ENCODE peak calls at places on chromosomes 2 and 18, in five cellular contexts. D is H1, X is adrenal gland, Y is pancreas, L is osteoblast. W is an unnamed sample. For H3K9me3, the result is how much of the 10 kb centered on the place peaks cover.

GRCh38 chr2:188668017-188668663 is 306.0 kb upstream of the COL3A1 start:
- DNase-seq in D (no peak), X (no peak), Y (no peak), L (peak), W (no peak)

GRCh38 chr2:69584127-69584889 is 59.2 kb downstream of the AAK1 start:
- DNase-seq in D (no peak), X (no peak), Y (no peak), L (no peak), W (no peak)

GRCh38 chr2:178403671-178404379 is 47.1 kb downstream of the PRKRA start:
- DNase-seq in D (no peak), X (no peak), Y (no peak), L (no peak), W (no peak)

GRCh38 chr18:73638709-73639108 is 508.9 kb downstream of the FBXO15 start:
- DNase-seq in D (no peak), X (no peak), Y (no peak), L (no peak), W (no peak)

GRCh38 chr2:104944495-104944894 is 90.6 kb downstream of the POU3F3 start:
- DNase-seq in D (no peak), X (no peak), Y (no peak), L (no peak), W (no peak)

GRCh38 chr2:74290466-74291216 is 52.6 kb downstream of the SLC4A5 start:
- DNase-seq in D (no peak), X (no peak), Y (no peak), L (no peak), W (no peak)

GRCh38 chr2:237297421-237298155 is 116.4 kb downstream of the COL6A3 start:
- DNase-seq in D (no peak), X (no peak), Y (no peak), L (no peak), W (no peak)

GRCh38 chr2:122822319-122822718 is 1066.9 kb downstream of the TSN start:
- DNase-seq in D (no peak), X (no peak), Y (no peak), L (no peak), W (no peak)

GRCh38 chr2:232322560-232323327 is 55.8 kb upstream of the ALPP start:
- DNase-seq in D (no peak), X (peak), Y (peak), L (peak), W (no peak)

GRCh38 chr2:85765081-85765731 is 11.4 kb downstream of the ATOH8 start:
- DNase-seq in D (no peak), X (no peak), Y (no peak), L (peak), W (no peak)

GRCh38 chr2:171762879-171763573 is 75.8 kb downstream of the DYNC1I2 start:
- DNase-seq in D (no peak), X (no peak), Y (no peak), L (peak), W (no peak)

GRCh38 chr2:46988733-46989481 is 73.3 kb upstream of the MCFD2 start:
- DNase-seq in D (no peak), X (peak), Y (no peak), L (no peak), W (peak)

GRCh38 chr2:25215948-25216679 is 47.7 kb upstream of the POMC start:
- DNase-seq in D (peak), X (peak), Y (peak), L (peak), W (peak)

GRCh38 chr2:46493241-46493970 is 14.0 kb downstream of the TMEM247 start:
- DNase-seq in D (no peak), X (no peak), Y (no peak), L (no peak), W (no peak)

GRCh38 chr2:26580751-26581150 is 60.4 kb downstream of the CIB4 start:
- DNase-seq in D (no peak), X (no peak), Y (peak), L (peak), W (no peak)

GRCh38 chr2:47815764-47816163 is 32.8 kb downstream of the MSH6 start:
- DNase-seq in D (no peak), X (no peak), Y (no peak), L (no peak), W (no peak)

GRCh38 chr2:55161295-55162210 is 70.5 kb downstream of the CLHC1 start:
- DNase-seq in D (no peak), X (peak), Y (no peak), L (no peak), W (no peak)

GRCh38 chr18:23238152-23238531 is 102.9 kb downstream of the CABLES1 start:
- DNase-seq in D (no peak), X (peak), Y (no peak), L (peak), W (peak)

GRCh38 chr2:45649457-45649854 is 2.0 kb upstream of the PRKCE start:
- DNase-seq in D (no peak), X (no peak), Y (no peak), L (peak), W (no peak)

GRCh38 chr2:3421053-3421452 is 41.6 kb downstream of the TRAPPC12 start:
- DNase-seq in D (no peak), X (no peak), Y (no peak), L (no peak), W (no peak)

GRCh38 chr2:189870396-189871089 is 86.3 kb downstream of the PMS1 start:
- DNase-seq in D (no peak), X (no peak), Y (no peak), L (peak), W (no peak)

GRCh38 chr2:234548720-234549420 is 52.0 kb upstream of the ARL4C start:
- DNase-seq in D (no peak), X (no peak), Y (no peak), L (peak), W (no peak)

GRCh38 chr2:61670591-61671503 is 132.7 kb upstream of the XPO1 start:
- DNase-seq in D (no peak), X (peak), Y (no peak), L (no peak), W (no peak)

GRCh38 chr2:73984922-73985317 is 210 bp downstream of the TET3 start:
- DNase-seq in D (no peak), X (peak), Y (peak), L (peak), W (peak)

GRCh38 chr2:240353086-240353798 is 82.2 kb upstream of the GPC1 start:
- DNase-seq in D (no peak), X (no peak), Y (peak), L (peak), W (no peak)

GRCh38 chr18:7619676-7620075 is 52.6 kb downstream of the PTPRM start:
- DNase-seq in D (no peak), X (no peak), Y (no peak), L (no peak), W (no peak)

DNA sequence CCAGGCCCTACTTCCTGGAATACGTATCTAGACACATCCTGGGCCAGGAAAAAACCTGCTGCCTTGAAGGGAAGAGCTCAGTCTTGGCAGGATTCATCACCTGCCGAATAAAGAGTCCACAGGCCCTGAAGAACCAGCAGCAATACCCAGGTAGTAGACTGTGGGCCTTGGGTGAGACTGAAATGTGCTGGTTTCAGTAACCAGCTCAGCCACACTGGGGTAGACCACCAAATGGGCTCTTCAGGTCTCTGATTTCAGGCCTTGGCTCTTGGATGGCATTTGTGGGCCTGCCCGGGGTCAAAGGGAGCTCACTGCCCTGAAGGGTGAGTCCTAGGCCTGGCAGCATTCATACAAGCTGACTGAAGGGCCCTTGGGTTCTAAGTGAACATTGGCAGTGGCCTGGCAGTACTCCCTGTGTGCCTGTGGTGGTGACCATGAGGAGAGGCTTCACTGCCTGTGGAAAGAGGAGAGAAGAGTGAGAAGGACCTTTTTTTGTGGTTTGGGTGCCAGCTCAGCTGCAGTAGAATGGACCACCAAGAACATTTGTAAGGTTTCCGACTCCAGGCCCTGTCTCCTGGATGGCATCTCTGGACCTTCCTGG is 175.1 kb downstream of the ANKRD30B start:
- DNase-seq in D (no peak), X (no peak), Y (no peak), L (no peak), W (no peak)
- H3K9me3 ChIP-seq in D (half or more), X (under half), Y (under half), L (under half), W (under half)

GRCh38 chr2:127218843-127219715 is 1.0 kb downstream of the CYP27C1 start:
- DNase-seq in D (no peak), X (no peak), Y (no peak), L (peak), W (no peak)

GRCh38 chr2:127216105-127216504 is 4.0 kb downstream of the CYP27C1 start:
- DNase-seq in D (no peak), X (no peak), Y (no peak), L (no peak), W (no peak)

GRCh38 chr2:127219716-127220090 is 396 bp downstream of the CYP27C1 start:
- DNase-seq in D (no peak), X (no peak), Y (peak), L (peak), W (peak)

GRCh38 chr2:127217470-127218325 is 2.4 kb downstream of the CYP27C1 start:
- DNase-seq in D (no peak), X (no peak), Y (no peak), L (peak), W (no peak)

DNA sequence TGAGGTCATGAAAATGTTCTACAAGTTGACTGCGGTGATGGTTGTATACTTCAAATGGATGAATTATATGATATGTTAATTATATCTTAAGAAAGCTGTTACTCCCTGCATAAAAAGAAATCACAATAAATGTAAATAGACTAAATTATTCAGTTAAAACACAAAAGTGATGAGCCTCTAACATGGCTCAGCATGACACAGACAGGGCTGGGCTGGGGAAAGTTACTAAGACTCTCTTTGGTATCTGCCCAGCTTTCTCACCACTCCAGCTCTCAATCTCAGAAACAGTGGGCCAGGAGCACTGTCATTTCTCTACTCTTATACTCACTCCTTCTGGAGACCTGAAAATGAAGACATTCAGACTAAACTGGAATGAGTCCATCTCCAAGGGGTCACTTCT is 3.5 kb downstream of the CYP27C1 start:
- DNase-seq in D (no peak), X (no peak), Y (no peak), L (no peak), W (no peak)
- H3K9me3 ChIP-seq in D (under half), X (under half), Y (under half), L (under half), W (under half)

DNA sequence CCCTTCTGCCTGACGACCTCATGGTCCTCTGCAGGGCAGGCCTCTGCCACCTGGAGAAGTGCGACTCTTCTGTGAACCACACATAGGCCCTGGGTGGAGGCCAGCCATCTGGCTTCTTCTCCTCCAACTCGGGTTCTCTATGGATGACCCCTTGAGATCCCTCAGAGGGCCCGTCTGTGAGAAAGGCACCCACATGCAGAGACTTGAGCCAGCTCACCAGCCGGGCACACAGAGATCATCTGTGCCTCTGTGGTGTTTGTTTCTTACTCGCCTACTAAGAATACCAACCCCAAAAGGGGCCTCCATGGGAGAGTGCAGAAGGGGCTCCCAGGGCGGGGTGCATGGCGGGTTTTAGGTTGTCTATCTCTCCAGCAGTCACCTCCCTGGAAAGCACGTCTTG is 176.5 kb upstream of the SALL3 start:
- DNase-seq in D (no peak), X (no peak), Y (no peak), L (no peak), W (no peak)
- H3K9me3 ChIP-seq in D (under half), X (under half), Y (under half), L (under half), W (under half)

GRCh38 chr2:108393197-108393596 is 15.4 kb downstream of the SULT1C4 start:
- DNase-seq in D (no peak), X (no peak), Y (no peak), L (no peak), W (no peak)

GRCh38 chr2:108399479-108399878 is 21.7 kb downstream of the SULT1C4 start:
- DNase-seq in D (no peak), X (no peak), Y (no peak), L (no peak), W (no peak)

GRCh38 chr2:108395155-108395554 is 17.4 kb downstream of the SULT1C4 start:
- DNase-seq in D (no peak), X (no peak), Y (no peak), L (no peak), W (no peak)

GRCh38 chr2:108392029-108392428 is 14.3 kb downstream of the SULT1C4 start:
- DNase-seq in D (no peak), X (no peak), Y (no peak), L (no peak), W (no peak)

GRCh38 chr2:108396845-108397244 is 19.1 kb downstream of the SULT1C4 start:
- DNase-seq in D (no peak), X (peak), Y (no peak), L (no peak), W (no peak)
- H3K9me3 ChIP-seq in D (under half), X (under half), Y (under half), L (under half), W (under half)

GRCh38 chr2:4915348-4915747 is 776.8 kb upstream of the SOX11 start:
- DNase-seq in D (no peak), X (no peak), Y (no peak), L (no peak), W (no peak)

GRCh38 chr2:4909486-4909885 is 782.7 kb upstream of the SOX11 start:
- DNase-seq in D (no peak), X (no peak), Y (no peak), L (no peak), W (no peak)

DNA sequence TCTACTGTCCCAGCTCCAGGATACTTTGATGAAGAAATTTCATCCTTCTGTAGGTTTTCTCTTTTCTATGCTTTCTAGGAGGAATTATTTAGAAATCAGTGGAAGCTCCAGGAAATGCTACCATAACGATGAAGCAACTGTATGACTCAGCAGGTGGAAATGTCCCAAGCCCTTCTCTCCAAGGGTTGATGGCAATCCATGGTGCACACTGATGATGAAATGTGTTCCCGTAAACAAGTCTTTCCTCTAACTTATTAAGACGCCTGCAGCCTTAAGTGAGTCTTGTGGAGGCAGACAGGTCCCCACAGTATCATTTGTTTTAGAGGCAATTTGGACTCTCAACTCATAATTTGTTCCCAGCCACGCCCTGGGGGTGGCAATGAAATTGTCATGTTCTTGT is 777.6 kb upstream of the SOX11 start:
- DNase-seq in D (no peak), X (no peak), Y (no peak), L (peak), W (no peak)
- H3K9me3 ChIP-seq in D (under half), X (under half), Y (under half), L (under half), W (under half)

GRCh38 chr2:227164745-227165350 is 424 bp downstream of the COL4A3 start:
- DNase-seq in D (no peak), X (peak), Y (peak), L (peak), W (peak)

GRCh38 chr2:227161947-227162346 is 2.1 kb downstream of the COL4A4 start:
- DNase-seq in D (no peak), X (no peak), Y (no peak), L (peak), W (no peak)

GRCh38 chr2:227163445-227163997 is 484 bp downstream of the COL4A4 start:
- DNase-seq in D (no peak), X (peak), Y (no peak), L (peak), W (peak)

GRCh38 chr2:227160164-227160563 is 3.8 kb downstream of the COL4A4 start:
- DNase-seq in D (no peak), X (no peak), Y (no peak), L (no peak), W (no peak)

GRCh38 chr2:227163998-227164744 is at the start of the genes COL4A3 and COL4A4:
- DNase-seq in D (no peak), X (peak), Y (peak), L (peak), W (peak)
- H3K9me3 ChIP-seq in D (under half), X (under half), Y (under half), L (under half), W (under half)

DNA sequence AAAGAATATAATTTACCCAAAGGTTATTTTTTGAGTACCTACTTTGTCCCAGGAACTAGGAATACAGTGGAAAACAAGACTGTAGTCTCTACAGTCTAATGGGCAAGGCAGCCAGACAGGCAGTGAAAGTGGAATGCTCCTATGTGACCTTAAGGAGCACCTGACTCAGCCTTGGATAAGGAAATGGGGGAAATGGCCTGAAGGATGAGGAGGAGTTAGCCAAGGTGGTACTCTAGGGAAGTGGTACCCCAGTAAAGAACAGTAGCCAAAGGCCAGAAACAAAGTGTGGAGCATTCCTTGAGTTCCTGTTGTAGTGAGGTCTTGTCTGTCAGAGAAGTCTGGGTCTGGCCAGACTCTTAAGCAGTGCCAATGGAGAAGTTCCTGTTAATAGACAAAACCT is 6.0 kb downstream of the ZNF397 start:
- DNase-seq in D (no peak), X (no peak), Y (no peak), L (no peak), W (no peak)
- H3K9me3 ChIP-seq in D (under half), X (under half), Y (under half), L (under half), W (under half)

GRCh38 chr2:185745864-185746859 is 7.6 kb downstream of the FSIP2 start:
- DNase-seq in D (no peak), X (no peak), Y (no peak), L (no peak), W (no peak)
- H3K9me3 ChIP-seq in D (under half), X (under half), Y (under half), L (under half), W (under half)

GRCh38 chr2:82124629-82125028 is 1820.1 kb upstream of the LRRTM1 start:
- DNase-seq in D (no peak), X (no peak), Y (no peak), L (no peak), W (no peak)
- H3K9me3 ChIP-seq in D (under half), X (under half), Y (under half), L (under half), W (under half)

W was measured in ovary.